ENCODE peak calls at places on chromosomes 3 and 15, in eight cellular contexts. N is heart left ventricle, P is brain microvascular endothelial cell, J is cardiac fibroblast, K is A673, O is bronchial epithelial cell, F is tibial artery, S is AG10803. E is an unnamed sample.

GRCh38 chr3:12708584-12709192 is 44.8 kb upstream of the RAF1 start:
- DNase-seq in N (peak), P (peak), J (peak), K (no peak), O (peak), F (peak), S (peak), E (peak)

GRCh38 chr15:99508807-99509311 is 56.9 kb upstream of the MEF2A start:
- DNase-seq in N (no peak), P (no peak), J (no peak), K (no peak), O (no peak), F (no peak), S (no peak), E (no peak)

GRCh38 chr15:38684461-38685000 is 119.9 kb upstream of the RASGRP1 start:
- DNase-seq in N (no peak), P (no peak), J (no peak), K (peak), O (no peak), F (no peak), S (peak), E (no peak)

GRCh38 chr15:42160110-42160509 is 3.7 kb upstream of the PLA2G4F start:
- DNase-seq in N (no peak), P (no peak), J (no peak), K (no peak), O (no peak), F (peak), S (no peak), E (no peak)

GRCh38 chr3:94004301-94004910 is 24.0 kb downstream of the STX19 start:
- DNase-seq in N (no peak), P (peak), J (peak), K (peak), O (peak), F (no peak), S (peak), E (no peak)

GRCh38 chr3:172321035-172321434 is 127.2 kb downstream of the GHSR start:
- DNase-seq in N (no peak), P (no peak), J (peak), K (no peak), O (no peak), F (no peak), S (peak), E (no peak)

GRCh38 chr15:45650889-45651525 is 16.2 kb downstream of the SQOR start:
- DNase-seq in N (no peak), P (no peak), J (no peak), K (no peak), O (no peak), F (no peak), S (no peak), E (no peak)

GRCh38 chr15:39426552-39427532 is 154.0 kb upstream of the THBS1 start:
- DNase-seq in N (peak), P (peak), J (peak), K (no peak), O (no peak), F (peak), S (peak), E (no peak)

GRCh38 chr3:115388166-115388565 is 235.1 kb upstream of the GAP43 start:
- DNase-seq in N (no peak), P (no peak), J (peak), K (no peak), O (no peak), F (no peak), S (peak), E (no peak)

GRCh38 chr3:55939287-55939686 is 452.2 kb upstream of the WNT5A start:
- DNase-seq in N (no peak), P (no peak), J (no peak), K (no peak), O (no peak), F (no peak), S (no peak), E (no peak)

GRCh38 chr15:61489571-61489970 is 260.5 kb upstream of the RORA start:
- DNase-seq in N (no peak), P (no peak), J (no peak), K (no peak), O (no peak), F (no peak), S (no peak), E (no peak)

GRCh38 chr15:75430259-75430658 is 21.2 kb downstream of the SIN3A start:
- DNase-seq in N (no peak), P (no peak), J (no peak), K (no peak), O (no peak), F (no peak), S (no peak), E (no peak)

GRCh38 chr15:56733131-56734012 is at the start of gene ZNF280D:
- DNase-seq in N (peak), P (peak), J (peak), K (peak), O (peak), F (peak), S (peak), E (peak)

GRCh38 chr3:139585820-139586219 is 46.3 kb upstream of the RBP1 start:
- DNase-seq in N (no peak), P (no peak), J (no peak), K (no peak), O (no peak), F (no peak), S (no peak), E (no peak)

GRCh38 chr3:139586420-139587017 is 47.0 kb upstream of the RBP1 start:
- DNase-seq in N (no peak), P (no peak), J (no peak), K (no peak), O (no peak), F (no peak), S (no peak), E (no peak)

DNA sequence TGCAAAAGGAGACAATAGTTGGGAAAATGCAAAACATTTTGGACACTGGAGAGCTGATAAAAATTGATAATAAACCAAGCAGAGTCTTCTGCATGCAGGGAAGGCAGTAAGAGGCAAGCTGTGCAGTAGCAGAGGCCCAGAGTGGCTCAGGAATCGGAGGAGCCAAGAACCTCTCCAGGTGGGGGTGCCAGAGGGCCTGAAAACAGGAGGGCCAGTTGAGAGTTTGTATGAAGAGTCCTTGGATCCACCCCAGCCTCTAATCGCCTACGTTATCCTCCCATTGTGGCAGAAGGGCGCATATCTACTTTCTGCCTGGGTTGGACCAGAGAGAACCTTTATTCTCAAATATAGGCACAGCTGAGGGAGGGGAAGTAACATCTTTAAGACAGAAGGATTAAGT is 48.9 kb upstream of the RBP1 start:
- DNase-seq in N (peak), P (no peak), J (no peak), K (peak), O (peak), F (no peak), S (no peak), E (no peak)
- TF ChIP-seq CTCF in N (peak), P (peak), J (no peak), K (no peak), O (peak), F (no peak), S (no peak), E (no peak)

GRCh38 chr3:163622384-163622783 is 1455.9 kb downstream of the SI start:
- DNase-seq in N (no peak), P (peak), J (peak), K (peak), O (no peak), F (no peak), S (no peak), E (no peak)
- TF ChIP-seq CTCF in N (no peak), P (peak), J (no peak), K (peak), O (no peak), F (peak), S (no peak), E (peak)

GRCh38 chr3:64332461-64333350 is 107.4 kb upstream of the PRICKLE2 start:
- DNase-seq in N (no peak), P (no peak), J (no peak), K (no peak), O (no peak), F (no peak), S (peak), E (no peak)

GRCh38 chr3:64331605-64332004 is 106.3 kb upstream of the PRICKLE2 start:
- DNase-seq in N (no peak), P (no peak), J (no peak), K (no peak), O (no peak), F (no peak), S (no peak), E (no peak)

GRCh38 chr3:64327039-64327804 is 102.0 kb upstream of the PRICKLE2 start:
- DNase-seq in N (peak), P (no peak), J (peak), K (no peak), O (no peak), F (peak), S (peak), E (no peak)

DNA sequence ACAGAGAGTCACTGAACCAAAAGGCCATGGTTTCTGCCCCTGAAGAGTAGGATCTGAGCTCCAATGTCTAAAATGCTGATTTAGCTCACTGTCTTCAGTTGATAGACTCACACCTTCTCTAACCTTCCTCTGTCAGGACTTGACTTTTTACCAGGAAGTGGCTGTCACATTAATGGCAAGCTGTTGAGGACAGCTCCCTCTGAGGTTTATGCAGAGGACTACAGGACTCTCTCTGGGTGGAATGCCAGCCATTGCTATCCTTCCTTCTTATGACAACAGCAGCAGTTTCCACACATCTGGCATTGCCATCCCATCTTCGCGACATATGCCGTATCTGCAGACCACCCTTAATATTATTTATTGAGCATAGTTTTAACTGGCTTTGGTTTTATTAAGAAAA is 103.8 kb upstream of the PRICKLE2 start:
- DNase-seq in N (no peak), P (no peak), J (no peak), K (no peak), O (peak), F (no peak), S (no peak), E (no peak)
- TF ChIP-seq CTCF in N (no peak), P (peak), J (peak), K (no peak), O (peak), F (no peak), S (no peak), E (no peak)

DNA sequence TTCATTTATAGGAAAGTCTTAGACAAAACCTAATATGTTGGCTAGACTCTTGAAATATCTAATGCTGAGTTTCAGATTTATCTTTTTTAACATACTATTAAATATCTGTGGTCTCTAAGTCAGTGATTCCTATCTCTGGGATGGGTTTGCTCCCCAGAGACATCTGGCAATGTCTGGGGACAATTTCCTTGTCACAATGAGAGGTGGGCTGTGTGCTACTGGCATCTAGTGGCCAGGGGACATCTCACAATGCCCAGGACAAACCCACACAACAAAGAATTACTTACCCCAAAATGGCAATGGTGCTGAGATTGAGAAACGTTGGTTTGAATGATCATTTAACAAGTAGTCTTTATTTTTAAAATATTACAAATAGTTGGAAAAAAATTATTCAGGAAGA is 602.1 kb downstream of the MAGI1 start:
- DNase-seq in N (no peak), P (no peak), J (peak), K (peak), O (no peak), F (no peak), S (no peak), E (no peak)
- TF ChIP-seq CTCF in N (peak), P (peak), J (peak), K (peak), O (peak), F (no peak), S (peak), E (no peak)

DNA sequence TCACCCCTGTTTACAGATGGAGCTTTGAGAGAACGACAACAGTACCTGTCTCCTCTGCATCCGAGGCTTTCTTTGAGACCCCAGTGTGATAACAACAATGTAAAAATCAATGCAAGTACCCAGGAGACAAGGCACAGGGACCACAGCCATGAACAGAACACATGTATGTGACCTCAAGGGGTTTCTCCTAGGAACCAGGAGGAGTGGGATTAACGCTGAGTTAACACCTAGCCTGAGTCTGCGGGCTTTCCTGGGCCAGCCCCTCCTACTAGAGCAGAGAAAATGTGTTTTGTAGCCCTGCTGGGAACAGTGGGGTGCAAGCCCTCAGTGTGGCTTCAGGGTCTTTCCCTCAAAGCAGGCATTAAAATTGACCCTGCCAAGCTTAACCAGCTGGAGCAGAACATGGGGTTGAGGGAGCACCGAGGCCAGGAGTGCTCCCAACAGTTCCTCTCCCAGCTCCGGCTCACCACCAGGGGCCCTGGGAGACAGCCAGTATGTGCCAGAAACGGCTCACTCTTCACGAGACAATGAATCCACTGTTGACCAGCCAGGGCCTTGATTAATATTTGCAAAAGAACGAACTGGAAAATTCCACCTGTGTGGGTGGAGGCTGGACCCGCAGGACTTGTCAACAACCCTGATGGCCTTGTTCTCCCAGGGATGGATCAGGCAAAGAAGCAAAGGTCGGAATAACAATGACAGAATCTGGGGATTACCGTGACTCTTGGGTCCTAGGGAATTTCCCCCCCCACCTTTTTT is 3.6 kb downstream of the CHDH start:
- DNase-seq in N (peak), P (peak), J (peak), K (no peak), O (peak), F (no peak), S (peak), E (no peak)
- TF ChIP-seq CTCF in N (no peak), P (peak), J (no peak), K (no peak), O (no peak), F (no peak), S (no peak), E (no peak)

GRCh38 chr3:188153949-188154757 is at the start of gene LPP:
- DNase-seq in N (peak), P (peak), J (peak), K (peak), O (peak), F (peak), S (peak), E (peak)
- TF ChIP-seq CTCF in N (no peak), P (no peak), J (no peak), K (no peak), O (no peak), F (no peak), S (no peak), E (no peak)

E was measured in mesothelial cell of epicardium.